ENCODE peak calls at places on chromosomes 16 and 17, in ten cellular contexts. O is transverse colon, T is HCT116, W is psoas muscle, E is pancreas, L is HepG2, Y is Caco-2, R is adipocyte, G is H9, S is cardiac muscle cell. A is an unnamed sample.

GRCh38 chr17:51046527-51047384 is 73.9 kb downstream of the SPAG9 start:
- DNase-seq in E (no peak), G (peak; percentile 93), S (peak; percentile 97), O (peak; percentile 42), T (no peak), Y (peak; percentile 42), L (peak; percentile 13), W (no peak), R (peak; percentile 88), A (no peak)

GRCh38 chr17:58326609-58327341 is 1.8 kb downstream of the TSPOAP1 start:
- DNase-seq in Y (no peak), E (no peak), G (no peak), L (no peak), T (no peak), O (no peak), R (no peak), W (no peak), S (no peak), A (peak; percentile 17)

GRCh38 chr17:419073-419735 is 66.6 kb upstream of the RPH3AL start:
- DNase-seq in W (no peak), O (peak; percentile 35), T (no peak), Y (peak; percentile 47), R (no peak), L (peak; percentile 80), G (no peak), S (no peak), E (no peak), A (peak; percentile 66)

GRCh38 chr17:30005709-30006320 is 64.4 kb downstream of the EFCAB5 start:
- DNase-seq in L (peak; percentile 5), O (no peak), S (peak; percentile 73), E (no peak), W (no peak), G (no peak), R (peak; percentile 23), Y (peak; percentile 59), T (no peak), A (no peak)

GRCh38 chr16:3776316-3776715 is 59.0 kb upstream of the TRAP1 start:
- DNase-seq in W (peak; percentile 77), S (no peak), Y (no peak), R (no peak), T (no peak), L (no peak), O (no peak), G (no peak), E (no peak), A (no peak)

GRCh38 chr16:149024-149675 is 3.3 kb upstream of the HBZ start:
- DNase-seq in W (no peak), L (no peak), E (no peak), S (peak; percentile 13), G (no peak), Y (no peak), O (no peak), T (no peak), R (peak; percentile 72), A (no peak)

GRCh38 chr17:76079577-76080206 is 710 bp downstream of the ZACN start:
- DNase-seq in Y (no peak), W (no peak), T (no peak), E (peak; percentile 56), R (no peak), S (no peak), G (peak; percentile 57), O (no peak), L (no peak), A (no peak)

GRCh38 chr17:7035591-7036368 is at the start of gene SLC16A13:
- DNase-seq in Y (peak; percentile 91), E (peak; percentile 92), S (peak; percentile 96), W (peak; percentile 93), O (peak; percentile 99), R (peak; percentile 93), T (peak; percentile 94), L (peak; percentile 97), G (peak; percentile 99), A (peak; percentile 99)

GRCh38 chr17:76884995-76885896 is 17.0 kb downstream of the MGAT5B start:
- DNase-seq in G (peak; percentile 65), T (no peak), S (no peak), E (no peak), R (no peak), O (no peak), Y (no peak), W (no peak), L (no peak), A (no peak)

GRCh38 chr16:1817276-1817589 is 9.4 kb downstream of the HAGH start:
- DNase-seq in L (no peak), O (no peak), T (no peak), Y (no peak), W (no peak), R (no peak), G (no peak), E (no peak), S (no peak), A (no peak)
- H3K9me3 ChIP-seq in L (no peaks in the 10 kb centered on the region), O (no peaks in the 10 kb centered on the region), T (no peaks in the 10 kb centered on the region), Y (no peaks in the 10 kb centered on the region), W (no peaks in the 10 kb centered on the region), R (no peaks in the 10 kb centered on the region), G (no peaks in the 10 kb centered on the region), E (no peaks in the 10 kb centered on the region), S (no peaks in the 10 kb centered on the region), A (no peaks in the 10 kb centered on the region)

GRCh38 chr17:22505660-22506059 is 813.3 kb downstream of the KCNJ18 start:
- DNase-seq in G (no peak), S (no peak), T (no peak), E (no peak), Y (no peak), W (no peak), O (no peak), R (no peak), L (no peak), A (no peak)
- H3K9me3 ChIP-seq in G (peaks cover 85% of the 10 kb centered on the region), S (no peaks in the 10 kb centered on the region), T (no peaks in the 10 kb centered on the region), E (no peaks in the 10 kb centered on the region), Y (no peaks in the 10 kb centered on the region), W (no peaks in the 10 kb centered on the region), O (peaks cover 5% of the 10 kb centered on the region), R (no peaks in the 10 kb centered on the region), L (peaks cover 17% of the 10 kb centered on the region), A (peaks cover 57% of the 10 kb centered on the region)

GRCh38 chr16:72711823-72712222 is 336.1 kb downstream of the ZFHX3 start:
- DNase-seq in T (no peak), S (no peak), W (no peak), R (peak; percentile 3), E (no peak), Y (no peak), G (no peak), L (no peak), O (no peak), A (no peak)
- H3K9me3 ChIP-seq in T (peaks cover 7% of the 10 kb centered on the region), S (no peaks in the 10 kb centered on the region), W (peaks cover 17% of the 10 kb centered on the region), R (peaks cover 45% of the 10 kb centered on the region), E (no peaks in the 10 kb centered on the region), Y (peaks cover 2% of the 10 kb centered on the region), G (no peaks in the 10 kb centered on the region), L (peaks cover 22% of the 10 kb centered on the region), O (peaks cover 25% of the 10 kb centered on the region), A (peaks cover 22% of the 10 kb centered on the region)

GRCh38 chr17:12683299-12683698 is 17.6 kb downstream of the MYOCD start:
- DNase-seq in W (no peak), O (no peak), G (no peak), L (no peak), S (peak; percentile 15), R (no peak), T (no peak), Y (no peak), E (no peak), A (no peak)
- H3K9me3 ChIP-seq in W (no peaks in the 10 kb centered on the region), O (no peaks in the 10 kb centered on the region), G (no peaks in the 10 kb centered on the region), L (no peaks in the 10 kb centered on the region), S (no peaks in the 10 kb centered on the region), R (no peaks in the 10 kb centered on the region), T (no peaks in the 10 kb centered on the region), Y (no peaks in the 10 kb centered on the region), E (no peaks in the 10 kb centered on the region), A (no peaks in the 10 kb centered on the region)

GRCh38 chr17:61699032-61699431 is 108.0 kb upstream of the NACA2 start:
- DNase-seq in R (no peak), O (no peak), S (no peak), T (no peak), L (no peak), Y (no peak), G (no peak), E (no peak), W (no peak), A (no peak)
- H3K9me3 ChIP-seq in R (peaks cover 32% of the 10 kb centered on the region), O (peaks cover 30% of the 10 kb centered on the region), S (no peaks in the 10 kb centered on the region), T (peaks cover 27% of the 10 kb centered on the region), L (peaks cover 24% of the 10 kb centered on the region), Y (peaks cover 16% of the 10 kb centered on the region), G (peaks cover 6% of the 10 kb centered on the region), E (no peaks in the 10 kb centered on the region), W (peaks cover 45% of the 10 kb centered on the region), A (peaks cover 33% of the 10 kb centered on the region)

GRCh38 chr16:58306327-58306726 is 11.5 kb upstream of the PRSS54 start:
- DNase-seq in L (peak; percentile 15), S (peak; percentile 56), T (peak; percentile 26), E (no peak), O (peak; percentile 60), R (peak; percentile 27), Y (no peak), W (no peak), G (no peak), A (peak; percentile 64)
- H3K9me3 ChIP-seq in L (no peaks in the 10 kb centered on the region), S (no peaks in the 10 kb centered on the region), T (no peaks in the 10 kb centered on the region), E (no peaks in the 10 kb centered on the region), O (peaks cover 5% of the 10 kb centered on the region), R (peaks cover 2% of the 10 kb centered on the region), Y (peaks cover 17% of the 10 kb centered on the region), W (peaks cover 5% of the 10 kb centered on the region), G (no peaks in the 10 kb centered on the region), A (peaks cover 3% of the 10 kb centered on the region)